ENCODE peak calls at places on chromosomes 2 and 18, in seven cellular contexts. One of them, this sample, is unnamed.

GRCh38 chr2:117979911-117980341 is 33.9 kb downstream of the CCDC93 start:
- DNase-seq in fibroblast of lung: no peak
- DNase-seq in K562: no peak
- DNase-seq in astrocyte: no peak
- DNase-seq in GM23338: no peak
- DNase-seq in PC-3: no peak
- DNase-seq in GM12878: no peak
- DNase-seq in this sample: no peak

GRCh38 chr18:57807336-57808117 is 4.4 kb upstream of the ATP8B1 start:
- DNase-seq in K562: no peak
- DNase-seq in astrocyte: peak; percentile 86
- DNase-seq in GM12878: no peak
- DNase-seq in fibroblast of lung: peak; percentile 77
- DNase-seq in PC-3: peak; percentile 48
- DNase-seq in GM23338: no peak
- DNase-seq in this sample: no peak

GRCh38 chr18:59957957-59958356 is 58.2 kb downstream of the PMAIP1 start:
- DNase-seq in K562: peak; percentile 92
- DNase-seq in fibroblast of lung: peak; percentile 66
- DNase-seq in GM23338: no peak
- DNase-seq in astrocyte: peak; percentile 63
- DNase-seq in GM12878: no peak
- DNase-seq in PC-3: peak; percentile 74
- DNase-seq in this sample: no peak

GRCh38 chr2:25401307-25402021 is 59.7 kb upstream of the DNMT3A start:
- DNase-seq in GM23338: no peak
- DNase-seq in GM12878: no peak
- DNase-seq in fibroblast of lung: no peak
- DNase-seq in PC-3: no peak
- DNase-seq in astrocyte: no peak
- DNase-seq in K562: no peak
- DNase-seq in this sample: no peak

GRCh38 chr2:204202253-204202652 is 265.7 kb downstream of the ICOS start:
- DNase-seq in GM12878: no peak
- DNase-seq in fibroblast of lung: no peak
- DNase-seq in PC-3: no peak
- DNase-seq in K562: no peak
- DNase-seq in GM23338: no peak
- DNase-seq in astrocyte: no peak
- DNase-seq in this sample: no peak

GRCh38 chr2:113847144-113847543 is 42.7 kb upstream of the ACTR3 start:
- DNase-seq in K562: peak; percentile 40
- DNase-seq in fibroblast of lung: peak; percentile 25
- DNase-seq in GM23338: no peak
- DNase-seq in PC-3: no peak
- DNase-seq in astrocyte: peak; percentile 45
- DNase-seq in GM12878: no peak
- DNase-seq in this sample: no peak

GRCh38 chr2:132424526-132425121 is 8.0 kb downstream of the GPR39 start:
- DNase-seq in GM12878: no peak
- DNase-seq in astrocyte: peak; percentile 58
- DNase-seq in K562: no peak
- DNase-seq in GM23338: no peak
- DNase-seq in fibroblast of lung: peak; percentile 70
- DNase-seq in PC-3: peak; percentile 50
- DNase-seq in this sample: no peak

GRCh38 chr2:98801930-98802329 is 71.0 kb upstream of the MGAT4A start:
- DNase-seq in GM12878: no peak
- DNase-seq in PC-3: no peak
- DNase-seq in astrocyte: no peak
- DNase-seq in fibroblast of lung: no peak
- DNase-seq in GM23338: no peak
- DNase-seq in K562: peak; percentile 8
- DNase-seq in this sample: no peak

GRCh38 chr2:234733093-234733489 is 218.7 kb upstream of the SH3BP4 start:
- DNase-seq in GM23338: no peak
- DNase-seq in PC-3: no peak
- DNase-seq in fibroblast of lung: no peak
- DNase-seq in K562: no peak
- DNase-seq in astrocyte: no peak
- DNase-seq in GM12878: no peak
- DNase-seq in this sample: no peak

DNA sequence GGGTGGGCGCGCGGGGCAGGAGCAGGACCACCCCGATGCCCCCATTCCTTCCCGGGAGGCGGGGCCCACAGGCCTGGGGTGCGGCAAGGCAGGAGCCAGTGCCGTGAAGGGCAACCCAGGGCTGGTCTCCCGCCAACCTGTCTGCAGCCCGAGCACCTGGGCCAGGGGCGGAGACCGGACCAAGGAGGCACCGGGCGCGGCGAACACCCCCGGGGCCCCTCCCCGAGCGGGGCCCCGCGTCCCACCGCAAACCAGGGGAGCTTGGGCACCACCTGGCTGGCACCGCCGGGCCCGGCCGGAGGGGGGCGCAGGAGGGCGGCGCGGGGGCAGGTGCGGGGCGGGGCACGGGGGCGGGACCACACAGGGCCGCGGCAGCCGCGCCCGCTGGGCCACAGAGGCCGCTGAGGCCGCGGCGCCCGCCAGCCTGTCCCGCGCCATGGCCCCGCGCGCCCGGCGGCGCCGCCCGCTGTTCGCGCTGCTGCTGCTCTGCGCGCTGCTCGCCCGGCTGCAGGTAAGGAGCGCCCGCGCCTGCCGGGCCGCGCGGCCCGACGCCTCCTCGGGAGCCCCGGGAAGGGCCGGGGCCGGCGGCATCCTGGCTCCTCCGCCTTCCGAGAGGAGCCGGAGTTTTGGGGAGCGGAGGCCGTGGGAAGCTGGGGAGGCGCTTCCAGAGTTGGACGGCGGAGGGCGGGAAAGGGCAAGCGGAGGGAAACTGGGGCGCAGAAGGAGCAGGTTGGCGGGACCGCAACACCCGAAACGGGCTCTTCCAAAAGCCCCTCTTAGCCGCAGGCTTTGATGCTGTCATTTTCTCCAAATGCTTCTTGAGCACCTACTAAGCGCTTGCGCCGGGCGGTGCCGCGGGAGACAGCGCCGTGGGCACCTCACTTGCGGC is at the start of gene TNFRSF11A:
- DNase-seq in GM12878: no peak
- DNase-seq in astrocyte: no peak
- DNase-seq in PC-3: peak; percentile 71
- DNase-seq in GM23338: peak; percentile 81
- DNase-seq in K562: peak; percentile 46
- DNase-seq in fibroblast of lung: no peak
- DNase-seq in this sample: peak; percentile 86
- TF ChIP-seq EZH2 in GM12878: no peak
- TF ChIP-seq EZH2 in astrocyte: peak; percentile 20
- TF ChIP-seq EZH2 in PC-3: no peak
- TF ChIP-seq EZH2 in GM23338: no peak
- TF ChIP-seq EZH2 in K562: no peak
- TF ChIP-seq EZH2 in fibroblast of lung: no peak
- TF ChIP-seq EZH2 in this sample: no peak

DNA sequence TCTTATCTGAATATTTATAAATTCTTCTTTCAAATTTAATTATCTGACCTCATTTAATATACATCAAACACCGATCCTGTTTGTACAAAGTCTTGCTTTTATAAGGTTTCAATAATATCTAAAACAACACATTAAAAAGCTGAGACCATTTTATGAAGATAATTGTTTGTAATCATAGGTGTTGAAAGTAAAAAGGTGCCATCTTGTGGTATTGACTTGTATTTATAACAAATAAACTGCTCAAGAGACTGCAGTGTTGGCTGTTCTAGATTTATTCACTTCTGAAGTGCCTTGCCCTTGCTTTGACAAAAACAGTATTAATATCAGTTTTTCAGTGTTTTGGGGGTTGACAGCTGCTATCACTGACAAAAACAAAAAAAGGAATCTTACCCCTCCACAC is 286.8 kb upstream of the HNMT start:
- DNase-seq in GM12878: no peak
- DNase-seq in K562: no peak
- DNase-seq in GM23338: peak; percentile 22
- DNase-seq in astrocyte: no peak
- DNase-seq in PC-3: no peak
- DNase-seq in fibroblast of lung: no peak
- DNase-seq in this sample: peak; percentile 10
- TF ChIP-seq CTCF in GM12878: no peak
- TF ChIP-seq CTCF in K562: no peak
- TF ChIP-seq CTCF in GM23338: no peak
- TF ChIP-seq CTCF in astrocyte: no peak
- TF ChIP-seq CTCF in PC-3: peak; percentile 47
- TF ChIP-seq CTCF in fibroblast of lung: no peak
- TF ChIP-seq CTCF in this sample: peak; percentile 35

GRCh38 chr2:144377929-144378328 is 142.0 kb downstream of the ZEB2 start:
- DNase-seq in GM23338: no peak
- DNase-seq in astrocyte: peak; percentile 24
- DNase-seq in PC-3: peak; percentile 29
- DNase-seq in GM12878: no peak
- DNase-seq in fibroblast of lung: no peak
- DNase-seq in K562: peak; percentile 51
- DNase-seq in this sample: no peak

GRCh38 chr2:144379891-144380311 is 140.0 kb downstream of the ZEB2 start:
- DNase-seq in GM12878: no peak
- DNase-seq in fibroblast of lung: peak; percentile 61
- DNase-seq in PC-3: no peak
- DNase-seq in GM23338: peak; percentile 5
- DNase-seq in astrocyte: no peak
- DNase-seq in K562: no peak
- DNase-seq in this sample: peak; percentile 19

GRCh38 chr2:144376475-144376874 is 143.4 kb downstream of the ZEB2 start:
- DNase-seq in K562: no peak
- DNase-seq in PC-3: no peak
- DNase-seq in GM12878: no peak
- DNase-seq in fibroblast of lung: no peak
- DNase-seq in astrocyte: no peak
- DNase-seq in GM23338: no peak
- DNase-seq in this sample: no peak

GRCh38 chr2:144376926-144377325 is 143.0 kb downstream of the ZEB2 start:
- DNase-seq in astrocyte: peak; percentile 68
- DNase-seq in fibroblast of lung: no peak
- DNase-seq in PC-3: no peak
- DNase-seq in K562: no peak
- DNase-seq in GM12878: no peak
- DNase-seq in GM23338: no peak
- DNase-seq in this sample: no peak

DNA sequence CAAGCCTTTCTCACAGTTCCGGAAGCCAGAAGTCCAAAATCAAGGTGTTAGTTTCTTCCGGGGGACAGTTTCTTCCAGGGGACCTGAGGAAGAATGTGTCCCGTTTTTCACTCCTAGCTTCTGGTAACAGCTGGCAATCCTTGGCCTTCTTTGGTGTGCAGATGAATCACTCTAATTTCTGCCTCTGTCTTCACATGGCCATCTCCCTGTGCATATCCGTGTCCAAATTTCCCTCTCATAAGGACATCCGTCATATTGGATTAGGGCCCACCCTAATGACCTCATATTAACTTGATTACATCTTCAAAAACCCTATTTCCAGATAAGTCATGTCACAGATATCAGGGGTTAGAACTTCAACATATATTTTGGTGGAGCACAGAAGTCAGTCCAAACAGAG is 141.4 kb downstream of the ZEB2 start:
- DNase-seq in fibroblast of lung: no peak
- DNase-seq in astrocyte: no peak
- DNase-seq in K562: no peak
- DNase-seq in PC-3: no peak
- DNase-seq in GM23338: no peak
- DNase-seq in GM12878: no peak
- DNase-seq in this sample: no peak
- TF ChIP-seq EZH2 in fibroblast of lung: no peak
- TF ChIP-seq EZH2 in astrocyte: no peak
- TF ChIP-seq EZH2 in K562: no peak
- TF ChIP-seq EZH2 in PC-3: no peak
- TF ChIP-seq EZH2 in GM23338: no peak
- TF ChIP-seq EZH2 in GM12878: no peak
- TF ChIP-seq EZH2 in this sample: no peak

DNA sequence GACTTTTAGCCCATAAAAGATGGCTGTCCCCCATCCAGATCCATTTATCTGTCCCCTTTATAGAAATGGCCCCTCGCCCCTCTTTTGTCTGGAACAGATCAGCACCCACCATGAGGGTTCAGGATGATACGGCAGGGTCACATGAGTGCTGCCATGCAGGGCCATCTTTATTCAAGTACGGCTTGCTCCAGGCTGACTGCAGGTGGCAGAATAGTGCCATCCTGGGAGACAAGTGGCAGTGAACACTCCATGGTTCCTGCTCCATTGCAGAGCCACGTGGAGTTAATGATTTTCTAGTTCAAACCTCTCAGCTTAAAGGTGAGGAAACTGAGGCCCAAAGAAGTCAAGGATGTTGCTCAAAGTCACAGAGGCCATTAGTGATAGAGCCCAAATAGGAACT is 180.6 kb downstream of the CLIP4 start:
- DNase-seq in astrocyte: no peak
- DNase-seq in fibroblast of lung: no peak
- DNase-seq in GM23338: peak; percentile 26
- DNase-seq in GM12878: no peak
- DNase-seq in PC-3: peak; percentile 61
- DNase-seq in K562: peak; percentile 2
- DNase-seq in this sample: peak; percentile 52
- TF ChIP-seq CTCF in astrocyte: peak; percentile 24
- TF ChIP-seq CTCF in fibroblast of lung: peak; percentile 42
- TF ChIP-seq CTCF in GM23338: peak; percentile 79
- TF ChIP-seq CTCF in GM12878: peak; percentile 44
- TF ChIP-seq CTCF in PC-3: peak; percentile 78
- TF ChIP-seq CTCF in K562: peak; percentile 17
- TF ChIP-seq CTCF in this sample: peak; percentile 61

GRCh38 chr2:119158563-119159347 is at the start of gene C1QL2:
- DNase-seq in PC-3: no peak
- DNase-seq in K562: no peak
- DNase-seq in fibroblast of lung: no peak
- DNase-seq in GM12878: no peak
- DNase-seq in astrocyte: no peak
- DNase-seq in GM23338: peak; percentile 77
- DNase-seq in this sample: peak; percentile 83
- TF ChIP-seq EZH2 in PC-3: no peak
- TF ChIP-seq EZH2 in K562: no peak
- TF ChIP-seq EZH2 in fibroblast of lung: peak; percentile 62
- TF ChIP-seq EZH2 in GM12878: no peak
- TF ChIP-seq EZH2 in astrocyte: peak; percentile 96
- TF ChIP-seq EZH2 in GM23338: peak; percentile 65
- TF ChIP-seq EZH2 in this sample: peak; percentile 92

GRCh38 chr2:225948903-225949302 is 549.4 kb downstream of the NYAP2 start:
- DNase-seq in GM12878: no peak
- DNase-seq in K562: no peak
- DNase-seq in astrocyte: no peak
- DNase-seq in GM23338: peak; percentile 60
- DNase-seq in PC-3: no peak
- DNase-seq in fibroblast of lung: no peak
- DNase-seq in this sample: peak; percentile 27
- TF ChIP-seq CTCF in GM12878: no peak
- TF ChIP-seq CTCF in K562: no peak
- TF ChIP-seq CTCF in astrocyte: no peak
- TF ChIP-seq CTCF in GM23338: peak; percentile 55
- TF ChIP-seq CTCF in PC-3: no peak
- TF ChIP-seq CTCF in fibroblast of lung: no peak
- TF ChIP-seq CTCF in this sample: peak; percentile 36

This sample was measured in neural progenitor cell.